ENCODE peak calls at places on chromosomes 7 and 10, in nine cellular contexts. H is uterus, X is HFF-Myc, N is cardiac muscle cell, D is brain microvascular endothelial cell, J is endodermal cell, L is fibroblast of pulmonary artery, O is HepG2, W is esophagus muscularis mucosa. P is an unnamed sample.

GRCh38 chr7:5557920-5558401 is 134.3 kb upstream of the TNRC18 start:
- DNase-seq in N (peak), H (peak), O (peak), J (no peak), X (no peak), L (no peak), D (no peak), W (no peak), P (peak)

GRCh38 chr10:13949844-13950542 is 363.2 kb downstream of the PRPF18 start:
- DNase-seq in L (peak), D (peak), X (no peak), H (no peak), J (no peak), O (no peak), N (no peak), W (no peak), P (peak)

GRCh38 chr7:105992888-105993287 is 29.8 kb downstream of the CDHR3 start:
- DNase-seq in J (no peak), N (no peak), H (no peak), X (no peak), W (no peak), L (no peak), D (no peak), O (no peak), P (no peak)

GRCh38 chr7:155190608-155191536 is 106.8 kb upstream of the INSIG1 start:
- DNase-seq in H (peak), X (no peak), L (peak), D (peak), N (peak), O (no peak), W (no peak), J (peak), P (peak)

GRCh38 chr10:103667390-103667789 is 173.9 kb downstream of the NEURL1 start:
- DNase-seq in W (no peak), N (no peak), J (peak), H (peak), L (peak), O (no peak), D (no peak), X (no peak), P (peak)

GRCh38 chr7:27141591-27142561 is 1.6 kb downstream of the HOXA5 start:
- DNase-seq in L (no peak), D (no peak), H (no peak), W (no peak), J (peak), O (peak), N (no peak), X (no peak), P (no peak)

GRCh38 chr10:130254168-130255061 is 118.2 kb downstream of the GLRX3 start:
- DNase-seq in H (no peak), O (no peak), L (no peak), N (no peak), J (no peak), D (no peak), W (no peak), X (no peak), P (no peak)

GRCh38 chr10:49197171-49197570 is 9.0 kb upstream of the TMEM273 start:
- DNase-seq in D (no peak), J (no peak), H (no peak), O (no peak), X (no peak), W (no peak), N (no peak), L (no peak), P (no peak)

GRCh38 chr7:135321556-135321955 is 87.9 kb downstream of the STRA8 start:
- DNase-seq in O (no peak), H (peak), N (no peak), D (no peak), W (no peak), L (peak), J (no peak), X (no peak), P (peak)

GRCh38 chr7:117872565-117873055 is 631 bp downstream of the CTTNBP2 start:
- DNase-seq in X (no peak), L (no peak), J (peak), D (peak), N (peak), O (no peak), W (no peak), H (peak), P (no peak)
- TF ChIP-seq CTCF in X (no peak), L (no peak), J (no peak), D (peak), N (no peak), O (no peak), W (peak), H (peak), P (no peak)

GRCh38 chr7:151850484-151851159 is 26.3 kb downstream of the PRKAG2 start:
- DNase-seq in W (no peak), O (no peak), N (no peak), X (no peak), H (no peak), L (no peak), J (no peak), D (no peak), P (no peak)
- H3K4me3 ChIP-seq in W (no peak), O (no peak), N (no peak), X (no peak), H (no peak), L (no peak), J (no peak), D (no peak), P (no peak)

DNA sequence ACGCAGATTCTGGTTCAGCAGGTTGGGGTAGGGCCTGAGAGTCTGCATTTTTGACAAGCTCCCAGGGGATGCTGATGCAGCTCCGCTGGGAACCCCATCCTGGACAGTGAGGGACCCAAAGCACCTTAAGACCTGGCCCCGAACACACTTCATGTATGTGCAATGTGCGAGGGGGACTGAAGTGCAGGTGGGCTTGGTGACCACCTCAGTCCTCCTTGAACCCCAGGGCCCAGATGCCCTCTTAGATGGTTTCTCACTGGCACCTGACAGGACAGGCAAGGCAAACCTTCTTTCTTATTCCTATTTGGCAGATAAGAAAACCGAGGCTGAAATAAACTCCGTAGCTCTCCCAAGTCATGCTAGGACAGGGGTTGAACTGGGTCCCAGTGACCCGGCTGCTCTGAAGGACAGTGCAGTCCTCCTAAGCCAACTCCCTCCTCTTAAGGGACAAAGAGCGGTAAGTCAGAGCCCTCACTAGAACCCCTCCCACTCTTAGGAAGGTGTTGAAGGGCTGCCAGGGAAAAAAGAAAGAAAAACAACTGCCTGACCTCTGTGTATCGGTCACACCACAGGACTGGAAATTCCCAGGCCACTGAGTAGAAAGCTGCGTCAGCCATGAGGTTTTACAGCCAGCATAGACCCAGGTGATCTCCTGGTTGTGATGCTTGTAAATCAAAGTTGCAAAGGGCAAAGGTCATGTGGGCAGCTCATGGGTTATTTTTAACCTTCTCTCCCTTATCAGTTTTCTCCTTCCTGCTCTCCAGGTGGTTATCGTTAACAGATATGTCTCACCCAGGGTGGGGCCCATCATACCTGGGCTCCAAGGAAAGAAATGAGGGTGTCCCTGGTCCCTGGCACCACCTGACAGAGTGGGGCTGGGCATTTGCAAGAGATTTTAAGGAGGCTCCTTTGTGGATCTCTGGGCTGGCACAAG is 90.9 kb upstream of the SMNDC1 start:
- DNase-seq in J (peak), W (no peak), X (peak), L (peak), D (peak), N (peak), O (peak), H (peak), P (peak)
- TF ChIP-seq CTCF in J (no peak), W (no peak), X (no peak), L (no peak), D (no peak), N (no peak), O (no peak), H (no peak), P (no peak)

GRCh38 chr10:132394936-132395703 is 1.9 kb upstream of the PWWP2B start:
- DNase-seq in D (no peak), H (no peak), W (no peak), L (no peak), O (no peak), J (no peak), N (no peak), X (no peak), P (no peak)
- H3K4me3 ChIP-seq in D (no peak), H (no peak), W (peak), L (no peak), O (no peak), J (peak), N (no peak), X (no peak), P (no peak)